ENCODE peak calls at places on chromosomes 1 and 21, in five cellular contexts. One of them, this sample, is unnamed.
A peak's percentile ranks its signal among the peaks of the same experiment; 100 is the strongest.

GRCh38 chr1:183881387-183882084 is 76.6 kb downstream of the RGL1 start:
- DNase-seq in H9: peak; percentile 72
- DNase-seq in GM10248: no peak
- DNase-seq in GM23338: peak; percentile 76
- DNase-seq in neural progenitor cell: peak; percentile 67
- DNase-seq in this sample: no peak

GRCh38 chr21:31151682-31152081 is 113.4 kb upstream of the KRTAP19-8 start:
- DNase-seq in H9: no peak
- DNase-seq in GM10248: no peak
- DNase-seq in neural progenitor cell: no peak
- DNase-seq in GM23338: no peak
- DNase-seq in this sample: no peak

GRCh38 chr1:55143686-55144085 is 71.5 kb downstream of the USP24 start:
- DNase-seq in GM23338: peak; percentile 84
- DNase-seq in neural progenitor cell: peak; percentile 51
- DNase-seq in GM10248: no peak
- DNase-seq in H9: peak; percentile 77
- DNase-seq in this sample: no peak

GRCh38 chr1:234841710-234842231 is 231.8 kb upstream of the IRF2BP2 start:
- DNase-seq in GM10248: peak; percentile 69
- DNase-seq in H9: no peak
- DNase-seq in neural progenitor cell: no peak
- DNase-seq in GM23338: no peak
- DNase-seq in this sample: peak; percentile 64

GRCh38 chr1:36664564-36665287 is 182.0 kb upstream of the CSF3R start:
- DNase-seq in H9: no peak
- DNase-seq in GM23338: no peak
- DNase-seq in GM10248: no peak
- DNase-seq in neural progenitor cell: no peak
- DNase-seq in this sample: no peak

GRCh38 chr1:55257958-55258357 is 42.8 kb upstream of the USP24 start:
- DNase-seq in GM23338: no peak
- DNase-seq in H9: no peak
- DNase-seq in neural progenitor cell: no peak
- DNase-seq in GM10248: peak; percentile 47
- DNase-seq in this sample: peak; percentile 50

GRCh38 chr1:85494074-85494956 is 29.4 kb upstream of the DDAH1 start:
- DNase-seq in neural progenitor cell: no peak
- DNase-seq in H9: no peak
- DNase-seq in GM10248: no peak
- DNase-seq in GM23338: no peak
- DNase-seq in this sample: no peak

GRCh38 chr1:170664828-170665617 is 1.1 kb downstream of the PRRX1 start:
- DNase-seq in neural progenitor cell: peak; percentile 68
- DNase-seq in H9: peak; percentile 59
- DNase-seq in GM23338: peak; percentile 66
- DNase-seq in GM10248: no peak
- DNase-seq in this sample: peak; percentile 22

GRCh38 chr1:87403047-87403820 is 74.6 kb downstream of the LMO4 start:
- DNase-seq in H9: no peak
- DNase-seq in GM10248: no peak
- DNase-seq in neural progenitor cell: no peak
- DNase-seq in GM23338: no peak
- DNase-seq in this sample: no peak

GRCh38 chr1:981955-982558 is at the start of gene PERM1:
- DNase-seq in GM10248: no peak
- DNase-seq in GM23338: no peak
- DNase-seq in H9: no peak
- DNase-seq in neural progenitor cell: no peak
- DNase-seq in this sample: no peak

GRCh38 chr1:112998592-112999235 is 42.7 kb upstream of the SLC16A1 start:
- DNase-seq in H9: no peak
- DNase-seq in neural progenitor cell: no peak
- DNase-seq in GM23338: no peak
- DNase-seq in GM10248: no peak
- DNase-seq in this sample: no peak

GRCh38 chr1:199226163-199226562 is 587.3 kb downstream of the PTPRC start:
- DNase-seq in H9: no peak
- DNase-seq in GM10248: no peak
- DNase-seq in GM23338: no peak
- DNase-seq in neural progenitor cell: no peak
- DNase-seq in this sample: peak; percentile 24

GRCh38 chr1:41843378-41843777 is 75.3 kb downstream of the HIVEP3 start:
- DNase-seq in GM23338: no peak
- DNase-seq in H9: no peak
- DNase-seq in neural progenitor cell: no peak
- DNase-seq in GM10248: no peak
- DNase-seq in this sample: no peak

GRCh38 chr21:36773111-36773510 is 74.2 kb downstream of the SIM2 start:
- DNase-seq in neural progenitor cell: no peak
- DNase-seq in GM10248: no peak
- DNase-seq in H9: no peak
- DNase-seq in GM23338: no peak
- DNase-seq in this sample: no peak

GRCh38 chr1:46757956-46758304 is 39.0 kb upstream of the EFCAB14 start:
- DNase-seq in GM10248: no peak
- DNase-seq in GM23338: no peak
- DNase-seq in H9: no peak
- DNase-seq in neural progenitor cell: no peak
- DNase-seq in this sample: no peak

GRCh38 chr1:55284856-55285255 is 69.7 kb upstream of the USP24 start:
- DNase-seq in GM10248: no peak
- DNase-seq in neural progenitor cell: peak; percentile 61
- DNase-seq in GM23338: peak; percentile 64
- DNase-seq in H9: no peak
- DNase-seq in this sample: peak; percentile 41

GRCh38 chr1:76080552-76081093 is 6.1 kb downstream of the ST6GALNAC3 start:
- DNase-seq in GM23338: no peak
- DNase-seq in GM10248: no peak
- DNase-seq in neural progenitor cell: no peak
- DNase-seq in H9: no peak
- DNase-seq in this sample: no peak

GRCh38 chr1:39653546-39654031 is 14.1 kb upstream of the HEYL start:
- DNase-seq in H9: peak; percentile 86
- DNase-seq in neural progenitor cell: peak; percentile 80
- DNase-seq in GM23338: peak; percentile 93
- DNase-seq in GM10248: peak; percentile 75
- DNase-seq in this sample: peak; percentile 78

GRCh38 chr1:2406451-2407041 is 5.8 kb downstream of the PEX10 start:
- DNase-seq in GM10248: no peak
- DNase-seq in H9: peak; percentile 44
- DNase-seq in neural progenitor cell: peak; percentile 32
- DNase-seq in GM23338: no peak
- DNase-seq in this sample: no peak

GRCh38 chr1:185010361-185010760 is 35.0 kb upstream of the RNF2 start:
- DNase-seq in GM10248: no peak
- DNase-seq in H9: no peak
- DNase-seq in GM23338: no peak
- DNase-seq in neural progenitor cell: no peak
- DNase-seq in this sample: no peak

GRCh38 chr1:65309317-65310077 is at the start of gene DNAJC6:
- DNase-seq in H9: peak; percentile 90
- DNase-seq in GM10248: peak; percentile 66
- DNase-seq in GM23338: peak; percentile 93
- DNase-seq in neural progenitor cell: peak; percentile 97
- DNase-seq in this sample: peak; percentile 71

GRCh38 chr1:109931189-109931672 is 20.6 kb downstream of the CSF1 start:
- DNase-seq in GM10248: no peak
- DNase-seq in neural progenitor cell: peak; percentile 97
- DNase-seq in GM23338: peak; percentile 95
- DNase-seq in H9: peak; percentile 95
- DNase-seq in this sample: no peak

DNA sequence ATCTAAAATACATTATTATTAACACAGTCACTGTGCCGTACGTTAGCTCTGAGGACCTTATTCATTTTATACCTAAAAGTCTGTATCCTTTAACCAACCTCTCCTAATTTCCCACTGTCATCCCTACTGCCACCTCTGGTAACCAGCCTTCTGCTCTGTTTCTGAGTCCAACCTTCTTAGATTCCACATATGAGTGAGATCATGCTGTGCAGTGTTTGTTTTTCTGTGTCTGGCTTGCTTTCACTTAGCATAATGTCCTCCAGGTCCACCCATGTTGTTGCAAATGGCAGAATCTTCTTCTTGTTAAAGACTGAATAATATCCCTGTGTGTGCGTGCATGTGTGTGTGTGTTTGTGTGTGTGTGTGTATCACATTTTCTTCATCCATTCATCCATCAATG is 64.2 kb downstream of the ETS2 start:
- DNase-seq in GM23338: no peak
- DNase-seq in neural progenitor cell: no peak
- DNase-seq in H9: no peak
- DNase-seq in GM10248: no peak
- DNase-seq in this sample: no peak
- TF ChIP-seq CTCF in GM23338: no peak
- TF ChIP-seq CTCF in neural progenitor cell: no peak
- TF ChIP-seq CTCF in H9: peak; percentile 26
- TF ChIP-seq CTCF in GM10248: no peak
- TF ChIP-seq CTCF in this sample: no peak

DNA sequence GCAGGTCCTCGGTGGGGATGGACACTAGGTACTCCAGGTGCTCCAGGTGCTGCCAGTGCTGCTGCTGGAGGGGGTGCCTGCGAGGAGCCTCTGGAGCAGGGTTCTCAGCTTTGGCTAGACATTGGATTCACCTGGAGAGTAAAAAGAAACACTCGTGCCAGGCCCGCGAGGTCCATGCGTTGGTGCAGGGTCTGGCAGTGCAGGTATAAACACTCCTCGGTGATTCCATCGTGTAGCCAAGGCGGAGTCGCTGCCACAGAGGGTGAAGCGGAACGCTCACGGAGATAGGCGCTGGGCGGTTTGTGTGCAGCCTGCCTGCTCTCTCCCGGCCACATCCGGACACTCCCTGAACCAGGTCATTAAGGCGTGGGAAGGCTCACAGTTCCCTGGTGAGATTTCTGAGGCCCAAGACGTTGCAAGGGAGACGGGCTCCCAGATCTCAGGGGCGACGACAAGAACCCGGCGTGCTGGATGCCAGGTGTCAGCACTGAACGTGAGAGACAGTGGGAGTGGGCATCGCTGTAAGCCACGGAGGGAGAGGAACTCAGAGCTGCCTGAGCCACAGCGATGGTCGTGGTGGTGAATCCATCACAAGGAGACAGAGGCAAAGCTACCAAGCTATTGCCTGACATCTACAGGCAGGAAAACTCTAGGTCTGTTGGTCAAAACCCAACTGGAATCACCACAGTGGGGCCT is 17.2 kb upstream of the SUMO3 start:
- DNase-seq in GM23338: no peak
- DNase-seq in GM10248: no peak
- DNase-seq in H9: no peak
- DNase-seq in neural progenitor cell: no peak
- DNase-seq in this sample: no peak
- TF ChIP-seq CTCF in GM23338: no peak
- TF ChIP-seq CTCF in GM10248: no peak
- TF ChIP-seq CTCF in H9: no peak
- TF ChIP-seq CTCF in neural progenitor cell: no peak
- TF ChIP-seq CTCF in this sample: no peak

DNA sequence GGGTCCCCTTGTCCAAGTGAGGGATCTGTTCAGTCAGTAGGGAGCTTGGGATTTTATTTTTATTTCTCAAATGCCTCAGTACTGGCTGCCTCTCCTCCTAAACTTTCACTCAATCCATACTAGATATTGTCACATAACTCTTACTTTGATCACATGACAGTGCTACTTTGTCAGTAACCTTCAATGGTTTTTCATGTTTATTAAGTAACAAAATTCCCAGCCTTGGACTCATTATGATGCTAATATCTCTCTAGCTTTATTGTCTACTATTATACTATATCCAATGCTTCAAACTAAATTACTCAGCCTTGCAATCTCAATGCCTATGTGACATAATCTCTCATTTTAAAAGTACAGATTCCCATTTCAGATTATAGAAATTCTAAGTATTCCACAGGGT is 97.7 kb downstream of the ATP1B1 start:
- DNase-seq in H9: no peak
- DNase-seq in neural progenitor cell: no peak
- DNase-seq in GM23338: no peak
- DNase-seq in GM10248: no peak
- DNase-seq in this sample: no peak
- TF ChIP-seq CTCF in H9: no peak
- TF ChIP-seq CTCF in neural progenitor cell: no peak
- TF ChIP-seq CTCF in GM23338: no peak
- TF ChIP-seq CTCF in GM10248: no peak
- TF ChIP-seq CTCF in this sample: no peak

GRCh38 chr1:96355961-96356360 is 365.6 kb upstream of the PTBP2 start:
- DNase-seq in GM10248: no peak
- DNase-seq in GM23338: no peak
- DNase-seq in neural progenitor cell: no peak
- DNase-seq in H9: no peak
- DNase-seq in this sample: no peak

GRCh38 chr1:96361251-96361856 is 360.2 kb upstream of the PTBP2 start:
- DNase-seq in neural progenitor cell: no peak
- DNase-seq in H9: no peak
- DNase-seq in GM10248: no peak
- DNase-seq in GM23338: no peak
- DNase-seq in this sample: no peak

GRCh38 chr1:96357132-96357531 is 364.5 kb upstream of the PTBP2 start:
- DNase-seq in H9: no peak
- DNase-seq in GM23338: no peak
- DNase-seq in GM10248: no peak
- DNase-seq in neural progenitor cell: no peak
- DNase-seq in this sample: no peak

GRCh38 chr1:96360036-96360795 is 361.4 kb upstream of the PTBP2 start:
- DNase-seq in GM10248: no peak
- DNase-seq in H9: no peak
- DNase-seq in GM23338: no peak
- DNase-seq in neural progenitor cell: no peak
- DNase-seq in this sample: no peak

DNA sequence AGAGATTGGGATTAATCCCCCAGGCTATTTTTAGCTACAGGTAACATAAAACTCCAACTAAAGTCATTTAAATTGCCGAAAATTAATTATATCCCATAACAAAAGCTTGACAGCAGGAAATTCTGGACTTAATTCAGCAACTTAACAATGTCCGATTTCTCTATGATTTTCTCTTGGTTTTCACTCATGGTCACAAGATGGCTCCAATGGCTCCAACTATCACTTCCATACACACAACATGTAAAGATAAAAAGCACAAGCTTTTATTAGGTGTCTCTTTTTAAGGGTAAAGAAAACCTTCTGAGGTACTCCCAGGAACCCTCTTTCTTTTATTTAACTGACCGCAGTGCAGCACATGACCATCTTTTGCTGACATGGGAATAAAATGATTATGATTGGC is 363.5 kb upstream of the PTBP2 start:
- DNase-seq in neural progenitor cell: no peak
- DNase-seq in GM23338: no peak
- DNase-seq in H9: no peak
- DNase-seq in GM10248: no peak
- DNase-seq in this sample: no peak
- TF ChIP-seq CTCF in neural progenitor cell: no peak
- TF ChIP-seq CTCF in GM23338: no peak
- TF ChIP-seq CTCF in H9: no peak
- TF ChIP-seq CTCF in GM10248: no peak
- TF ChIP-seq CTCF in this sample: no peak